ENCODE peak calls at places on chromosomes 12 and 14, in ten cellular contexts. J is heart left ventricle, R is cardiac fibroblast, V is astrocyte of the cerebellum, Q is AG04450, D is mucosa of descending colon, Z is HFF-Myc, N is endodermal cell, L is uterus, G is OCI-LY7. B is an unnamed sample.

GRCh38 chr14:100673085-100673806 is 53.4 kb upstream of the DLK1 start:
- DNase-seq in J (no peak), R (no peak), V (no peak), Q (no peak), D (peak; percentile 83), Z (no peak), N (peak; percentile 95), L (no peak), G (no peak), B (no peak)

GRCh38 chr12:70267550-70267949 is 24.3 kb downstream of the CNOT2 start:
- DNase-seq in J (no peak), R (peak; percentile 43), V (no peak), Q (peak; percentile 56), D (peak; percentile 33), Z (peak; percentile 36), N (no peak), L (no peak), G (peak; percentile 10), B (peak; percentile 50)

GRCh38 chr12:68572650-68573049 is 38.0 kb upstream of the RAP1B start:
- DNase-seq in J (no peak), R (no peak), V (no peak), Q (no peak), D (no peak), Z (no peak), N (no peak), L (no peak), G (no peak), B (peak; percentile 30)

GRCh38 chr14:80956922-80957321 is 1.5 kb downstream of the TSHR start:
- DNase-seq in J (no peak), R (no peak), V (no peak), Q (no peak), D (peak; percentile 15), Z (no peak), N (no peak), L (no peak), G (peak; percentile 43), B (no peak)

GRCh38 chr14:74049886-74050495 is 30.8 kb downstream of the BBOF1 start:
- DNase-seq in J (no peak), R (no peak), V (no peak), Q (no peak), D (no peak), Z (no peak), N (no peak), L (no peak), G (peak; percentile 15), B (no peak)

GRCh38 chr14:54709444-54709843 is 142.5 kb downstream of the SAMD4A start:
- DNase-seq in J (no peak), R (no peak), V (no peak), Q (no peak), D (no peak), Z (no peak), N (no peak), L (no peak), G (no peak), B (no peak)

GRCh38 chr12:112170376-112170775 is 45.0 kb downstream of the TRAFD1 start:
- DNase-seq in J (no peak), R (peak; percentile 16), V (no peak), Q (no peak), D (peak; percentile 15), Z (no peak), N (peak; percentile 73), L (no peak), G (peak; percentile 26), B (peak; percentile 22)

GRCh38 chr12:75848533-75848932 is 183.0 kb downstream of the PHLDA1 start:
- DNase-seq in J (no peak), R (peak; percentile 49), V (no peak), Q (no peak), D (no peak), Z (no peak), N (no peak), L (no peak), G (no peak), B (peak; percentile 42)

GRCh38 chr12:62006076-62006732 is 254.0 kb upstream of the USP15 start:
- DNase-seq in J (no peak), R (peak; percentile 57), V (peak; percentile 9), Q (no peak), D (peak; percentile 16), Z (peak; percentile 22), N (peak; percentile 69), L (no peak), G (peak; percentile 48), B (peak; percentile 42)

GRCh38 chr12:124941170-124941527 is 26.7 kb upstream of the UBC start:
- DNase-seq in J (no peak), R (no peak), V (no peak), Q (no peak), D (no peak), Z (no peak), N (no peak), L (no peak), G (no peak), B (no peak)
- H3K4me3 ChIP-seq in J (peak overlapping the region; percentile 30), R (peak overlapping the region; percentile 48), V (peak overlapping the region; percentile 47), Q (peak overlapping the region; percentile 52), D (no peak overlapping the region), Z (peak overlapping the region; percentile 26), N (peak overlapping the region; percentile 93), L (no peak overlapping the region), G (peak overlapping the region; percentile 72), B (peak overlapping the region; percentile 54)

DNA sequence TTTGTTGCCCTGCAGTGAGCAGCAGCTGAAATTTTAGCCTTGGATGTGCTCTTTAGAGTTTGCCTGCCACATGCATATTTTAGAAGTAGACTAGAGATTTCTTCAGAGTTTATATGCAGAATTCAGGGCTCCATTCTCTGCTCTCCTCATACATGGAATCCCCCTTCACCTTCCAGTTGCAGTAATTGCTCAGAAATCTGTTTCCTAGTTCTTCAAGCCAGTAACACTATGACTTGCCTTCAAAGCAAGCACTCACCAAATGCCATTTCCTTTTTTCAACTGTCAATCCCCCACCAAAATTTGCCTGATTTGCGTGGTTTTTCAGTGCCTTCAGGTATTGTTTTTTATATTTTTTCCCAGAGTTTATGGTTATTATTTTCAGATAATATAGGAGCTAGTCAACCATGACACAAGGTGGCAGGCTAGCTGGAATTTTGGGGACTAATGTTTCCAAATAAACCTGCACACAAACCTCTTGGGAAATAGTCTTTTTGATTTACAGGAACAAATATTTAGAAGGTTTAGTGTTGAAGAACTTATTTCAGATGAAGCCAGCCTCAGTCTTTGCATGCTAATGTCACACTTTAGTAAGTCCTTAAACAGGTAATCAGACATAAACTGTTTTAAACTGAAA is 79.2 kb downstream of the ASCL1 start:
- DNase-seq in J (no peak), R (no peak), V (no peak), Q (no peak), D (no peak), Z (no peak), N (no peak), L (no peak), G (no peak), B (no peak)
- TF ChIP-seq CTCF in J (no peak), R (no peak), V (no peak), Q (no peak), D (no peak), Z (no peak), N (no peak), L (no peak), G (no peak), B (no peak)

GRCh38 chr12:40224439-40225291 is at the start of gene LRRK2:
- DNase-seq in J (peak; percentile 86), R (peak; percentile 64), V (no peak), Q (no peak), D (peak; percentile 60), Z (no peak), N (peak; percentile 84), L (peak; percentile 84), G (peak; percentile 93), B (peak; percentile 76)

GRCh38 chr12:40227447-40227846 is 2.6 kb downstream of the LRRK2 start:
- DNase-seq in J (no peak), R (no peak), V (no peak), Q (no peak), D (no peak), Z (no peak), N (no peak), L (no peak), G (no peak), B (no peak)

GRCh38 chr12:40226652-40227051 is 1.9 kb downstream of the LRRK2 start:
- DNase-seq in J (peak; percentile 43), R (peak; percentile 78), V (peak; percentile 74), Q (no peak), D (peak; percentile 30), Z (peak; percentile 36), N (no peak), L (peak; percentile 75), G (peak; percentile 52), B (peak; percentile 93)

GRCh38 chr12:40225337-40225983 is 663 bp downstream of the LRRK2 start:
- DNase-seq in J (no peak), R (no peak), V (no peak), Q (no peak), D (no peak), Z (no peak), N (no peak), L (no peak), G (no peak), B (peak; percentile 38)

DNA sequence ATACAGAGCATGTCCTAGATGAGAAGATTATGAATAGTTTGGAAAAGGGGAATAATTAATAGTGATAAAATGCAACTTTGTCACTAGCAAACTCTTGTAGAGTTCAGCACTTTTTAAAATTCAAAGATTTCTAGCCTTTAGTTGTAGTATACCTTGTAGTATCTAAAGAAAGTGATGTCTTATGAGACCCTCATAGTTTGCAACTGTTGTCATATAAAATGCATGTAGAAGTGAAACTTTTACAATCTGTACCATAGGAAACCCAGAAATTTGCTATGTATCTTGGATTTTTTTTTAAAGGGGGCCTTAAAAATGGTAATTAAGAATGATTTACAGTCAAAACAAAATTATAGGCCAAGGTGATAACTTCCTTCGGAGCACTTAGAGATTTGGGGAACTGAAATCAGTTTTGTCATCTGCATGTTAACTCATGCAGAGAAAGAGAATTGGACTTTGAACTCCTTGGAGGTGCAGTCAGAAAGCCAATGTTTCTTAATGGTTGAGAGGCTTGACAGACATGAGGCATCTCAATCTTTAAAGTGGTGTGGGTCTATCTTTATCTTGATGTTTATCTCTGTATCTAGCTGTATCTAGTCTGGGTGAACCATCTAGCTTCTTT is 1.3 kb downstream of the LRRK2 start:
- DNase-seq in J (no peak), R (no peak), V (no peak), Q (no peak), D (no peak), Z (no peak), N (no peak), L (no peak), G (peak; percentile 95), B (no peak)
- H3K4me3 ChIP-seq in J (peak overlapping the region; percentile 52), R (no peak overlapping the region), V (no peak overlapping the region), Q (no peak overlapping the region), D (no peak overlapping the region), Z (no peak overlapping the region), N (no peak overlapping the region), L (peak overlapping the region; percentile 70), G (peak overlapping the region; percentile 78), B (peak overlapping the region; percentile 74)

DNA sequence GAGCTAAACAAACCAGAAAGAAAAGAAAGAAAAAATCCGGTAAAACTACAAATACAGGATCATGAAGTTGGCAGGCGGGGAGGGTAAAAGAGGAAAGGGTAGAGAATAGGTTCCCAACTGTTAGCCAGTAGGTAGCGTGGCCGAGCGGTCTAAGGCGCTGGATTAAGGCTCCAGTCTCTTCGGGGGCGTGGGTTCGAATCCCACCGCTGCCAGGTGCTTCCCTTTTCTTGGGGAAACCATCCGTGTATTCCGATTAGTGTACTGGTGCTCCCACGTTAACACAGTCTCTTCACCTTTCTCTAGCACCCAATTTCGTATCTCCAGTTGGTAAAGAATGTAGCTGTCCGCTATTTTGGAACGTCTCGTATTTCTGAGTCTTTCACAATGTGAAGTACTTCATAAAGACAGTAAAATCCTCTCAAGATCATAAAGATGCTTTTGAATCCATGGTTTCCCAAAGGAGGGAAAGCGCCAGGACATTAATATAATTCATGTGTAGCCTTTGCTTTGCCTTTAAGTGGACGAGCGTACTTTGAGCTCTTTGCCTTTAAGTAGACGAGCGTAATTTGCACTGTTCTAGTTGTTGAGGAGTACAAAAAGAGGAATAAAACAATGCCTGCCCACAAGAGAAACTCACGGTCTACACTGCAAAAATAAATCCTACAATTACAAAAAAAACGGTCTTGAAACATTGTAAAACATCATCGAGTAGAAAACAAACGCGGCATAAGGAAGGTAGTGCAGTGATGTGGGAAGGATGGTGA is 19.0 kb upstream of the RNASE12 start:
- DNase-seq in J (peak; percentile 83), R (peak; percentile 82), V (peak; percentile 45), Q (peak; percentile 48), D (peak; percentile 86), Z (peak; percentile 67), N (peak; percentile 94), L (peak; percentile 89), G (peak; percentile 65), B (peak; percentile 87)
- TF ChIP-seq CTCF in J (no peak), R (no peak), V (no peak), Q (no peak), D (no peak), Z (no peak), N (no peak), L (no peak), G (no peak), B (no peak)

B was measured in fibroblast of the aortic adventitia.